ENCODE peak calls at places on chromosome 1, in six cellular contexts. S is neuronal stem cell, U is mesenchymal stem cell, E is H1, V is H9, L is mesendoderm. B is an unnamed sample.

GRCh38 chr1:208837242-208837641 is 593.1 kb upstream of the PLXNA2 start:
- DNase-seq in S (no peak), U (no peak), E (no peak), V (no peak), L (no peak), B (no peak)

GRCh38 chr1:115924730-115925129 is 51.6 kb upstream of the SLC22A15 start:
- DNase-seq in S (no peak), U (no peak), E (no peak), V (peak), L (peak), B (no peak)

GRCh38 chr1:86972262-86972661 is 57.8 kb downstream of the HS2ST1 start:
- DNase-seq in S (no peak), U (no peak), E (no peak), V (no peak), L (no peak), B (no peak)

GRCh38 chr1:32150847-32151246 is 28.6 kb upstream of the TXLNA start:
- DNase-seq in S (no peak), U (no peak), E (no peak), V (no peak), L (no peak), B (peak)

GRCh38 chr1:197619008-197619640 is 156.2 kb downstream of the DENND1B start:
- DNase-seq in S (no peak), U (peak), E (no peak), V (no peak), L (peak), B (peak)

GRCh38 chr1:201350361-201350725 is 27.1 kb downstream of the TNNT2 start:
- DNase-seq in S (no peak), U (no peak), E (no peak), V (no peak), L (no peak), B (no peak)

GRCh38 chr1:17538010-17538409 is 1.5 kb upstream of the ARHGEF10L start:
- DNase-seq in S (no peak), U (peak), E (no peak), V (no peak), L (no peak), B (no peak)

GRCh38 chr1:27979151-27979858 is 19.5 kb downstream of the XKR8 start:
- DNase-seq in S (no peak), U (peak), E (no peak), V (no peak), L (peak), B (peak)

GRCh38 chr1:221230605-221231004 is 351.4 kb downstream of the HLX start:
- DNase-seq in S (no peak), U (peak), E (no peak), V (no peak), L (no peak), B (peak)

GRCh38 chr1:58592521-58593134 is 15.6 kb upstream of the TACSTD2 start:
- DNase-seq in S (no peak), U (peak), E (no peak), V (no peak), L (peak), B (peak)

DNA sequence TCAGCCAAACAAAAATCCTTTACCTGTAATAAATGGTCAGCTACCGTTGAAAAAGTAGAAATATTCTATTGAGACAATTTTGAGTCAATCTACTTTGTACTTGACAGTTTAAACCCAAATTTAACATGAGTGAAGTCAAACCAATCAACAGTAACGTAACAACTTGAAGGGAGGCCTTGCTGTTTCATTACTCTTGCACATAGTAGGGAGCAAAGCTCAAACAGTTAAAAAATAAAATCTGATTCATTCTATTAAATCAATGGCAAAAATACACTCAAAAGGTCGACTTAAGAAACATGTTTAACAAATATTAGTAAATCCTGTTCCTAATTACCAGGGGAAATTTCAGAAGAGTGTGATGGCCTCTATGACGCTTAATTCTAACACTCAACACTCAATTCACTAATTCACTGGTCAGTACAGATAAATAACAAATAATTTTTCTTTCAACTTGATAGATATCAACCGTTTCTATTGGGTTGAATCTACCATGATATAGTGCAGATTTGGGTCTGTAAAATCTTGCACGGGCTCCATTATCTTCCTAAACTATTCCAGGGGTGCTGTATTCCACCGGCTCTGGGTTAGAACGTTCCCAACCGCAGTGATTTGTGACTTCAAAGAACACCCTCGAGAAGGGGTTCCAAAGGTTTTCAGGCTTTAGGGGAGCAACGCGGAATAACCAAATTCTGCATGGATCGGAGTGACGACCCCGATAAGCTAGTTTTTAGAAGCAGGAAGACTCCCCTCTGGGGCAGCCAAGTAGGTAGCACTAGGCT is 1.4 kb downstream of the TARBP1 start:
- DNase-seq in S (peak), U (no peak), E (no peak), V (no peak), L (no peak), B (no peak)
- H3K18ac ChIP-seq in S (peak), U (peak), E (no peak), V (no peak), L (no peak), B (no peak)

DNA sequence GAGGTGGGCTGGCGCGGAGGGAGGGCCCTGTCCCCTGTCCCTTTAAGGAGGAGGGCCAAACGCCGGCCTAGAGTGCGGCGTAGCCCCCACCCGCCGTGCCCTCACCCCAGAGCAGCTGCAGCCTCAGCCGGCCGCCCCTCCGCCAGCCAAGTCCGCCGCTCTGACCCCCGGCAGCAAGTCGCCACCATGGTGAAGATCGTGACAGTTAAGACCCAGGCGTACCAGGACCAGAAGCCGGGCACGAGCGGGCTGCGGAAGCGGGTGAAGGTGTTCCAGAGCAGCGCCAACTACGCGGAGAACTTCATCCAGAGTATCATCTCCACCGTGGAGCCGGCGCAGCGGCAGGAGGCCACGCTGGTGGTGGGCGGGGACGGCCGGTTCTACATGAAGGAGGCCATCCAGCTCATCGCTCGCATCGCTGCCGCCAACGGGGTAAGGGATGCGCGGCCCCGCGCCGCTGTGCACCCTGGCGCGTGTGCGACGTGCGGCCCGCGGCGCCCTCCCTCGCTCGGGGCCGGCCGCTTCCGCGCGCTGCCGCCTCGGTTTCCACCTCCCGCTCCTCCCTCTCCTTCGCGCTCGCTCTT is at the start of gene PGM1:
- DNase-seq in S (peak), U (peak), E (peak), V (peak), L (no peak), B (peak)
- H3K18ac ChIP-seq in S (peak), U (peak), E (peak), V (peak), L (peak), B (peak)

GRCh38 chr1:109620396-109620817 is 770 bp downstream of the AMPD2 start:
- DNase-seq in S (no peak), U (peak), E (no peak), V (peak), L (peak), B (peak)
- H3K18ac ChIP-seq in S (peak), U (peak), E (peak), V (no peak), L (peak), B (peak)

GRCh38 chr1:150009604-150010387 is 730 bp downstream of the OTUD7B start:
- DNase-seq in S (peak), U (peak), E (no peak), V (peak), L (peak), B (peak)
- H3K18ac ChIP-seq in S (peak), U (peak), E (peak), V (peak), L (peak), B (peak)

DNA sequence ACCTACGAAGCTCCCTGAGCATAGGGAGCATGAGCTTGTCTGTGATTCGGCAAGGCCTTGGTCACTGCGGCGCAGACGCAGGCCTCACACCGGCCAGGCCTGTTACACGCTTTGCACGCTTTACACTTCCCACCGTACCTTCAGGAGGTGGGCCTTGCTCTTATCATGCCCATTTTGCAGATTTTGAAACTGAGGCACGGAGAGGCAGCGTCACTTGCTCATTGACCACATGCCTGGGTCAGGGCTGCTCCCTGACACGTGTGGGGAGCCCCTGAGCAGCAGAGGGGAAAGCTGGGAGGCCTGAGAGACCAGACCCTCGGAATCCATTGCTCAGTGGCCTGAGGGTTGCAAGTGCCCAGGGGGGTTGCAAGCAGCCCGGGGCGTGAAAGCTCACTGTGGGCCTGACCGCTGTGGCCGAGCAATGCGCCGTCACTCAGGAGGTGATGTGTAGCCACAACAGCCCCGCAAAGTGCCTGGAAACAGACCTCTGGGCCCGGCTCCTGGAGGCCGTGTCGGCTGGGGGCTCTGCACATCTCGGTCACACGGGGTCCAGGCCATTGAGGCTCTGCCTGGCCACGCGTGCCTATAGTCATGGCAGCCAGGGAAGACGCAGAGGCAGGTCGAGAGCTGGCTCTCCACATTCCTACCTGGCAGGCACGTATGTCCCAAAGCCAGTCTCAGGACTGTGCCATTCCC is 6.9 kb downstream of the ARHGEF16 start:
- DNase-seq in S (no peak), U (no peak), E (no peak), V (no peak), L (no peak), B (no peak)
- H3K18ac ChIP-seq in S (no peak), U (peak), E (no peak), V (no peak), L (no peak), B (no peak)

GRCh38 chr1:26894263-26894662 is 4.2 kb upstream of the GPN2 start:
- DNase-seq in S (no peak), U (no peak), E (no peak), V (no peak), L (no peak), B (no peak)
- H3K18ac ChIP-seq in S (no peak), U (no peak), E (no peak), V (no peak), L (no peak), B (no peak)

GRCh38 chr1:42960693-42961559 is 2.3 kb upstream of the SLC2A1 start:
- DNase-seq in S (no peak), U (no peak), E (no peak), V (no peak), L (no peak), B (no peak)
- H3K18ac ChIP-seq in S (peak), U (peak), E (peak), V (no peak), L (no peak), B (peak)

GRCh38 chr1:3529099-3529729 is 74.7 kb downstream of the ARHGEF16 start:
- DNase-seq in S (no peak), U (no peak), E (no peak), V (no peak), L (no peak), B (no peak)

GRCh38 chr1:3530086-3530930 is 75.8 kb downstream of the ARHGEF16 start:
- DNase-seq in S (no peak), U (no peak), E (peak), V (peak), L (peak), B (no peak)

GRCh38 chr1:3531928-3532327 is 77.5 kb downstream of the ARHGEF16 start:
- DNase-seq in S (no peak), U (no peak), E (no peak), V (no peak), L (no peak), B (no peak)

GRCh38 chr1:3533051-3534048 is 78.0 kb downstream of the MEGF6 start:
- DNase-seq in S (no peak), U (no peak), E (peak), V (peak), L (peak), B (no peak)

DNA sequence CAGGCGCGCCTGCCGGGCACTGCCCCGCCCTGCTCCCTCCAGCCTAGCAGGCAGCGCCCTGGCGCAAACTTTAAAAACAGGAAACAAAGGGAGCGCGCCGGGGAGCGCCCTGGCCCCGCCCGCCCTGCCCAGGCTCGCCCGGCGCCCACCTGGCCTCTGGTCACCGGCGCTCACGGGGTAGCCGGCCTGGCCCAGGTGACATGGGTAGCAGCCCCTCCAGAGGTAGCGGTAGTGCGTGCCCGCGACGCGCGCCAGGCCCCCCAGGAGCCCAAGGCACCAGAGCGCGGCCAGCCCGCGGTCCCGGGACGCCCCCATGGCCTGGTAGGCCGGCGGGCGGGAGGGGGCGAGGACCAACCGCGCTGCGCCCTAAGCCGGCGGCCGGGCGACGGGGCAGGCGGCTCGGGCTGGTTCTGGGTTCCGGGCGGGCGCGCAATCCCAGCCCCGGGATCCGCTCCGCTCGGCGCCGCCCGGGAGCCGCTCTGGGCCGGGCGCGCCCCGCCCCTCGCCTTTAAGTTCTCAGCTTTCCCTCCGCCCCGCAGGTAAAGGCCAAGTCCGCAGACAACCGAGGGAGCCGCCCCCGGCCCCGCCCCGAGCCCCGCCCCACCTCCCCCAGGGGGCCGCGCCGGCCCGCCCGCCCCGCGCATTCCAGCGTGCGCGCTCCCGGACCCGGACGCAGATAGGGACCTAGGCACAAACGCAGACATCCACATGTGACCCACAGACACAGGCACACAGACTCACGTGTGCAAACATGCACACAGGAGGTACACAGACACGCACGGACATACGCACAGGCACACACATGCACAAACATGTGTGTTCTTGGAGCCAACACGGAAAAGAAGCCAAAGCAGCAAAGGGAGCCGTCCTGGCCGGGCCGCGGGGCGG is 76.7 kb downstream of the ARHGEF16 start:
- DNase-seq in S (peak), U (no peak), E (peak), V (peak), L (peak), B (peak)
- H3K18ac ChIP-seq in S (peak), U (no peak), E (peak), V (peak), L (peak), B (no peak)

DNA sequence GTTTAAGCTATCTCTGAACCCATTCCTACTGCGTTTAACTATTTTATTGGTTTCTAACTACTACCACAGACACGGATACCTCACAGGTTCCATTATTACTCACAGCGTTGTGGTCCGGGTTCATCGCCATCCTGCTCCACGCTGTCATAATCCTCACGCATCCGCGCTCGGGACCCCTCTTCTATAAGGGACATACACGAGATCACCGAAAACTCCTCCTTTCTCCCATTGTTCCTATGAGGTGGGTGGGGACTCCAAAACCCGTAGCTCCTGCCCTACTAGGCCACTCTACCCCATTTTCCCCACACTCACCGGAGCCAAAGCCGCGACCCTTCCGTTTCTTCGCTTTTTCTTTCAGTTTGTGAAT is 595 bp downstream of the RBM8A start:
- DNase-seq in S (no peak), U (no peak), E (no peak), V (no peak), L (no peak), B (no peak)
- H3K18ac ChIP-seq in S (no peak), U (no peak), E (no peak), V (no peak), L (peak), B (no peak)